ENCODE peak calls at places on chromosomes 5 and 9, in ten cellular contexts. N is A549, T is heart left ventricle, M is cardiac muscle cell, O is left ventricle myocardium inferior, F is kidney, A is mammary epithelial cell, R is psoas muscle, G is upper lobe of right lung, E is HL-60. U is an unnamed sample.

GRCh38 chr9:122226142-122226757 is 2.5 kb downstream of the LHX6 start:
- DNase-seq in A (no peak), M (peak), T (no peak), R (no peak), F (peak), O (no peak), E (no peak), N (no peak), G (no peak), U (no peak)

GRCh38 chr5:90169078-90169477 is 240.5 kb downstream of the CETN3 start:
- DNase-seq in M (no peak), E (no peak), O (peak), T (peak), N (no peak), G (no peak), A (no peak), R (no peak), F (no peak), U (no peak)

GRCh38 chr5:62143268-62144229 is 162.5 kb upstream of the KIF2A start:
- DNase-seq in F (no peak), M (peak), T (no peak), E (no peak), N (peak), G (no peak), A (peak), O (no peak), R (no peak), U (no peak)

GRCh38 chr9:13431137-13431536 is 151.6 kb upstream of the MPDZ start:
- DNase-seq in T (no peak), G (no peak), A (no peak), M (no peak), O (no peak), E (no peak), R (no peak), F (peak), N (no peak), U (no peak)

GRCh38 chr5:98016771-98017170 is 756.7 kb upstream of the RGMB start:
- DNase-seq in G (no peak), O (no peak), R (no peak), A (no peak), F (no peak), M (no peak), E (no peak), N (no peak), T (no peak), U (no peak)

GRCh38 chr5:56763711-56764466 is 51.5 kb upstream of the MAP3K1 start:
- DNase-seq in O (no peak), T (no peak), E (peak), N (no peak), G (no peak), R (no peak), A (peak), F (peak), M (no peak), U (no peak)

GRCh38 chr9:92010705-92011536 is 60.9 kb upstream of the ROR2 start:
- DNase-seq in E (peak), T (no peak), M (no peak), N (no peak), F (no peak), A (no peak), G (no peak), R (no peak), O (no peak), U (no peak)

GRCh38 chr5:176732736-176733585 is 77.4 kb upstream of the UNC5A start:
- DNase-seq in T (no peak), O (no peak), M (no peak), N (no peak), R (peak), E (no peak), G (peak), A (no peak), F (no peak), U (peak)

GRCh38 chr9:123933801-123934200 is 3.9 kb upstream of the DENND1A start:
- DNase-seq in N (no peak), O (no peak), G (no peak), T (no peak), F (no peak), A (no peak), M (no peak), R (no peak), E (no peak), U (no peak)

GRCh38 chr5:62633243-62633642 is 54.6 kb downstream of the LRRC70 start:
- DNase-seq in N (no peak), G (no peak), R (no peak), M (no peak), F (no peak), A (no peak), O (no peak), E (no peak), T (no peak), U (no peak)

GRCh38 chr5:31887556-31887955 is 248.6 kb downstream of the PDZD2 start:
- DNase-seq in E (no peak), R (no peak), T (no peak), A (no peak), M (no peak), O (no peak), N (no peak), G (no peak), F (no peak), U (no peak)

GRCh38 chr5:94463739-94464138 is 154.7 kb downstream of the KIAA0825 start:
- DNase-seq in E (no peak), T (no peak), G (no peak), N (no peak), O (no peak), R (no peak), F (no peak), A (no peak), M (no peak), U (no peak)

GRCh38 chr5:77448831-77449230 is 43.3 kb downstream of the WDR41 start:
- DNase-seq in F (no peak), E (no peak), O (no peak), G (no peak), T (no peak), A (no peak), N (no peak), R (no peak), M (no peak), U (no peak)

GRCh38 chr9:7370378-7370777 is 429.2 kb downstream of the DMAC1 start:
- DNase-seq in G (no peak), N (no peak), R (no peak), T (no peak), A (no peak), M (peak), O (no peak), E (no peak), F (no peak), U (no peak)

GRCh38 chr5:72114629-72115028 is 7.4 kb downstream of the MAP1B start:
- DNase-seq in T (no peak), N (no peak), F (no peak), O (no peak), R (no peak), M (no peak), G (no peak), E (no peak), A (no peak), U (no peak)

GRCh38 chr5:77545285-77545684 is 53.2 kb upstream of the WDR41 start:
- DNase-seq in T (no peak), M (no peak), R (no peak), N (no peak), G (no peak), E (no peak), O (no peak), F (peak), A (no peak), U (no peak)

GRCh38 chr5:102277059-102277621 is 18.9 kb downstream of the SLCO4C1 start:
- DNase-seq in T (no peak), N (no peak), O (no peak), M (no peak), G (no peak), E (peak), A (no peak), F (no peak), R (no peak), U (no peak)

GRCh38 chr9:88721528-88722279 is 186.7 kb downstream of the NXNL2 start:
- DNase-seq in R (no peak), M (no peak), G (no peak), A (no peak), O (no peak), F (no peak), N (no peak), E (no peak), T (no peak), U (no peak)

GRCh38 chr9:105359899-105360298 is 87.9 kb upstream of the FSD1L start:
- DNase-seq in F (no peak), N (no peak), R (no peak), E (no peak), A (peak), M (no peak), O (no peak), G (no peak), T (no peak), U (no peak)

GRCh38 chr9:69885474-69885929 is 64.9 kb downstream of the CFAP95 start:
- DNase-seq in O (no peak), G (no peak), M (no peak), T (no peak), E (no peak), N (peak), A (peak), R (no peak), F (no peak), U (no peak)

GRCh38 chr5:88486466-88486865 is 217.8 kb upstream of the TMEM161B start:
- DNase-seq in N (no peak), A (no peak), E (no peak), T (no peak), M (no peak), G (no peak), O (no peak), F (no peak), R (no peak), U (no peak)

GRCh38 chr5:79845448-79846197 is 145.4 kb downstream of the MTX3 start:
- DNase-seq in N (no peak), G (no peak), O (no peak), F (no peak), T (peak), R (no peak), A (peak), E (no peak), M (no peak), U (no peak)

GRCh38 chr5:105898183-105898582 is 1772.6 kb downstream of the EFNA5 start:
- DNase-seq in T (no peak), F (no peak), O (no peak), A (no peak), R (no peak), E (no peak), G (no peak), N (no peak), M (no peak), U (no peak)

GRCh38 chr5:105905392-105905791 is 1765.3 kb downstream of the EFNA5 start:
- DNase-seq in M (no peak), F (no peak), R (no peak), G (no peak), N (no peak), E (no peak), T (no peak), A (no peak), O (no peak), U (no peak)

GRCh38 chr5:105903069-105903468 is 1767.7 kb downstream of the EFNA5 start:
- DNase-seq in N (no peak), F (no peak), M (no peak), R (no peak), G (no peak), O (no peak), T (no peak), A (no peak), E (no peak), U (no peak)

DNA sequence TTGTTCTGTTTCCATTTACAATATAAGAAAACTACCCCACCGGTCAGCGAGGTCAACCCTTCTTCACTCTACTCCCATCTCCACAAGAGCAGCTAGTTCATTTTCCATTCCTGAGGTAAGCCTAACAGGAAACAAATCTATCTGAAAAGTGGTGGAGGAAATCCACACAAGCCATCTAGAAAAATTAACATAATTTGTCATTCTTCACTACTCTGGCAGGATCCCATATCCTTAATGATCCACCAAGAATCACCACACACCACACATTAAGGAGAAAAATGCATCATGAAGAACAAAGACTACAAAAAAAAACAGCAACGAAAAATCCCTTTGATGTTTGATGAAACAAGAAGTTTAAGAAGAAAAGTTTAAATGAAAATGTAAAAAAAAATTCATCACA is 1771.0 kb downstream of the EFNA5 start:
- DNase-seq in N (no peak), R (no peak), A (no peak), M (no peak), F (no peak), G (no peak), T (no peak), O (no peak), E (no peak), U (no peak)
- TF ChIP-seq CTCF in N (no peak), R (no peak), A (no peak), M (no peak), F (no peak), G (no peak), T (no peak), O (no peak), E (no peak), U (no peak)

DNA sequence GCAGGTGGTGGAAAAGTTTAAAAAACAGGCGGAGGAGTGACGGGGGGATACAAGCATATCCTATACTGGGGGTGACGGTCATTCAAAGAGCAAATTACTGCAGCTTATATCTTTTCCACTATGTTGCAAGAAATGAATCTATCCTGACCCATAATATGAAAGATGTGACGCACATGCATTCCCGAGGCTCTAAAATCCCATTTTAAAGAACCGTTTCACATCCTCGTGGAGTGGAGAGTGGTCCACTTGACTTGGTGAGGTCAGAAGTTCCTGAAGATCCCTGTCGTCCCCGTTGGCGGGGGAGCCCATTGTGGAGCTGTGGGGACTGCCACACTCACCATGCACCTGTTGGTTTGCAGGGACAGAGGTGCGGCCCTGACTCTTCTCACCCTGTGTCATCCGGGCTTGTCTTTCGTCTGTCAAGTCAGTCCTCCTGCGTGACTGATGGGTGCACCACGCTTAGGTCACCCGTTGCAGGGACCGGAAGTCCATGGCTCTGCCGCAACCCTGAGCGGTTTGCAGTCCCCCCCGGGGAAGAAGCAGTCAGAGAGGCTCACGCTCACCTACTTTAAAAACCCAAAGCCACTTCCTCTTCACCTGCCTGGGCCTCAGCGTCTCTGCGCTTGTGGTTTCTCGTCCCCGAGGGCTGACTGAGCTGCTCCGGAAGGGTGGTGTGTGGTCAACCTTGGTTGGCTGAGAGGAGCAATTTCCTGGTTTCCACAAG is 53.0 kb downstream of the USP20 start:
- DNase-seq in N (no peak), R (peak), F (peak), O (peak), E (peak), A (no peak), G (peak), M (no peak), T (peak), U (no peak)
- H3K27ac ChIP-seq in N (no peak), R (peak), F (peak), O (peak), E (peak), A (no peak), G (peak), M (no peak), T (peak), U (peak)

DNA sequence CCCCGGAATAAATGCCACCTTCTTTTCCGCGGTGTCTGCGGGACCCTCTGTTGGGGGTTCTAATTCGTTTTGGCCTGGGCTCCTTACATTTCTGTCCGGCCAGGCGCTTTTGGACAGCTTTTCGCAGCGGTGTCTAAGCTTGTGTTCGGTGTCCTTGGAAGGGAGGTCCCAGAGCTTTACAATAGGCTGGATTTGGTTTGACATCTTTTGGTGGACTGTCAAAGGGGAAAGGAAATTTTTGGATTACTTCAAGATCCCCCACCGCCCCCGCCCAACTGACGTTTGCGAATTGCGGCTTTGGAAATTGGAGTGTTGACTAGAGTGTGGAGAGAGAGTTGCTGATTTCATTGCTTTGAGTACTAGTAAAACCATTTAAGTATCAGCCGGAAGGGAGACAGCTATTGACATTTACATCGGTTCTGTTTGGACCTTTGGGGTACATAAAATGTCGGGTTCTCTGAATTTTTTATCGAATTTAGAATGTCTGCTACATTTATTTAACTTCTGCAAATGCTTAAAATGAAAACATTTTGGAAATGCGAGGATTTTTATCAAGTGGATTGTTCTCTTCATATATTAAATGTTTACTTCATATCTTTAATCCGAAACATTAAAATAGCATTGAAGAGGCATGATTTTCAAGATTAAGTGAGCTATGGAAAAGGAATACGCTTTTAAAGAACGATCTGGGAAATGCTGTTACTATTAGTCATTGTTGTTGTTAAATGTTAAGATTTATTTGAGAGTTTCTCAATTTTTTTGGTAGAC is 4.7 kb upstream of the PURA start:
- DNase-seq in O (no peak), T (no peak), M (no peak), E (no peak), R (no peak), F (no peak), A (no peak), G (peak), N (no peak), U (peak)
- H3K4me3 ChIP-seq in O (peak), T (peak), M (no peak), E (peak), R (peak), F (peak), A (peak), G (peak), N (peak), U (peak)

GRCh38 chr5:127746756-127747155 is 43.6 kb downstream of the CCDC192 start:
- DNase-seq in M (no peak), T (no peak), E (no peak), G (no peak), N (peak), R (no peak), F (no peak), O (no peak), A (no peak), U (no peak)
- TF ChIP-seq CTCF in M (peak), T (peak), E (no peak), G (peak), N (peak), R (peak), F (peak), O (peak), A (peak), U (peak)

GRCh38 chr5:59522201-59522831 is 371.2 kb downstream of the PDE4D start:
- DNase-seq in A (peak), G (no peak), O (no peak), M (no peak), E (no peak), N (peak), F (no peak), R (no peak), T (no peak), U (no peak)

GRCh38 chr5:59519338-59519737 is 374.2 kb downstream of the PDE4D start:
- DNase-seq in F (no peak), A (no peak), E (no peak), G (no peak), N (no peak), T (no peak), O (no peak), R (no peak), M (no peak), U (no peak)

DNA sequence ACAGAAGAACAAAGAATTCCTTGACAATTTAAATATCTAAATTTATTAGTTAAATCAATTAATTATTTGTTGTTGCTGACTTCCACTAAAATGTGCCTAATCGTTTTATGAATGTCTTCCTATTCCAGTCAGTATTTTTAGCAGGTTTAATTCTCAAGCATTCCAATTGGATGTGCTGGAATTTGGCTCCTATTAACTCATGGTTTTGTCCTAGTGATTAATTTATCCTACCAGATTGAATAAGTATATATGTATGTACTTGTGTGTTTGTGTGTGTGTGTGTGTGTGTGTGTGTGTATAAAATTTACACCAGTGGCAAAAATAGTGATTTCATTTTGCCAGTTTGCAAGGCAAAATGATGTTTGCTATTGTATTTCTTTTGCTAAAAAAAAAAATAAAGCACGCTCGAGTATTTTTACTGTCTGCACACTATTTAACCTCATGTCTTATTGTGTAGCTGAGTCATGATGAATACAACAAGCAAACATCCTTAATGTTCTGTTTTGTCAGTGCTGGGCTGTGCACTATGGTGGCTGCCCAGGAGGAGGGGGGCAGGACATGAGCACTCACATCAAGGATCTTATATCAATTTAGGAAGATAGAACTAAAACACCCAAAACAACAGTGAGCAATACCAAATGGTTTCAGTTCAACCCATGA is 375.5 kb downstream of the PDE4D start:
- DNase-seq in T (no peak), R (no peak), F (no peak), O (no peak), M (no peak), N (peak), A (peak), G (no peak), E (no peak), U (no peak)
- H3K27ac ChIP-seq in T (no peak), R (peak), F (no peak), O (no peak), M (no peak), N (peak), A (peak), G (no peak), E (no peak), U (no peak)

GRCh38 chr5:111774525-111774924 is 17.5 kb upstream of the NREP start:
- DNase-seq in N (no peak), T (no peak), O (peak), M (peak), E (peak), G (peak), A (peak), F (peak), R (peak), U (no peak)

GRCh38 chr5:111777382-111777781 is 20.4 kb upstream of the NREP start:
- DNase-seq in M (no peak), A (no peak), N (no peak), G (no peak), T (no peak), O (no peak), E (no peak), F (no peak), R (no peak), U (no peak)

GRCh38 chr5:111776903-111777302 is 19.9 kb upstream of the NREP start:
- DNase-seq in E (no peak), O (no peak), M (no peak), R (no peak), T (no peak), G (no peak), N (no peak), F (no peak), A (no peak), U (no peak)

GRCh38 chr5:111772456-111772855 is 15.5 kb upstream of the NREP start:
- DNase-seq in N (peak), E (no peak), A (no peak), T (no peak), G (no peak), R (no peak), O (no peak), F (no peak), M (no peak), U (no peak)

GRCh38 chr5:111775224-111775623 is 18.2 kb upstream of the NREP start:
- DNase-seq in N (no peak), T (no peak), F (no peak), O (no peak), G (no peak), M (no peak), E (peak), R (no peak), A (no peak), U (no peak)
- H3K4me3 ChIP-seq in N (no peak), T (no peak), F (no peak), O (no peak), G (no peak), M (no peak), E (no peak), R (no peak), A (no peak), U (no peak)

GRCh38 chr5:149775785-149776184 is 45.7 kb downstream of the PPARGC1B start:
- DNase-seq in T (no peak), G (no peak), F (no peak), N (peak), O (no peak), R (no peak), A (peak), M (peak), E (no peak), U (no peak)
- TF ChIP-seq CTCF in T (peak), G (peak), F (peak), N (peak), O (peak), R (peak), A (peak), M (peak), E (peak), U (no peak)

GRCh38 chr9:81605154-81605670 is 84.1 kb downstream of the TLE1 start:
- DNase-seq in R (no peak), G (no peak), M (no peak), A (no peak), F (peak), T (no peak), O (no peak), N (no peak), E (no peak), U (no peak)
- H3K27ac ChIP-seq in R (no peak), G (no peak), M (no peak), A (no peak), F (no peak), T (no peak), O (no peak), N (peak), E (no peak), U (no peak)

U was measured in dorsolateral prefrontal cortex.